ENCODE peak calls at places on chromosome 4, in four cellular contexts. S is cardiac fibroblast, P is ovary, G is fibroblast of pulmonary artery. R is an unnamed sample.

GRCh38 chr4:108377021-108377420 is 208.3 kb upstream of the LEF1 start:
- DNase-seq in G (no peak), S (no peak), P (no peak), R (no peak)

GRCh38 chr4:126057371-126057770 is 742.6 kb downstream of the FAT4 start:
- DNase-seq in P (no peak), S (no peak), G (no peak), R (no peak)

GRCh38 chr4:110361921-110362320 is 114.0 kb upstream of the ENPEP start:
- DNase-seq in G (peak; percentile 53), S (peak; percentile 11), P (no peak), R (no peak)

GRCh38 chr4:101102114-101102752 is 245.1 kb downstream of the PPP3CA start:
- DNase-seq in G (peak; percentile 90), P (peak; percentile 84), S (peak; percentile 92), R (no peak)

GRCh38 chr4:125229596-125230058 is 85.1 kb upstream of the FAT4 start:
- DNase-seq in S (no peak), P (no peak), G (no peak), R (no peak)

GRCh38 chr4:74055498-74055897 is 17.0 kb upstream of the CXCL3 start:
- DNase-seq in G (no peak), P (no peak), S (no peak), R (no peak)

GRCh38 chr4:94889961-94890360 is 132.2 kb downstream of the BMPR1B start:
- DNase-seq in P (no peak), G (peak; percentile 54), S (peak; percentile 90), R (no peak)

GRCh38 chr4:102344520-102344954 is 745 bp downstream of the SLC39A8 start:
- DNase-seq in P (peak; percentile 66), G (peak; percentile 55), S (no peak), R (peak; percentile 79)

GRCh38 chr4:77022581-77023133 is 53.1 kb downstream of the CCNI start:
- DNase-seq in S (peak; percentile 80), G (peak; percentile 72), P (no peak), R (no peak)

GRCh38 chr4:37896206-37896605 is 5.3 kb downstream of the TBC1D1 start:
- DNase-seq in P (no peak), G (no peak), S (no peak), R (no peak)

GRCh38 chr4:55397521-55398321 is 2.0 kb downstream of the TMEM165 start:
- DNase-seq in P (no peak), G (peak; percentile 91), S (peak; percentile 81), R (no peak)

GRCh38 chr4:168871686-168872085 is 138.4 kb downstream of the CBR4 start:
- DNase-seq in P (no peak), G (no peak), S (no peak), R (no peak)

GRCh38 chr4:14701896-14702295 is 300.4 kb upstream of the CPEB2 start:
- DNase-seq in G (no peak), S (peak; percentile 6), P (no peak), R (no peak)

GRCh38 chr4:18077808-18078207 is 56.3 kb upstream of the LCORL start:
- DNase-seq in P (no peak), S (no peak), G (no peak), R (no peak)

GRCh38 chr4:120088507-120088906 is 21.9 kb upstream of the MAD2L1 start:
- DNase-seq in G (no peak), S (no peak), P (no peak), R (no peak)

GRCh38 chr4:122073615-122074014 is 78.5 kb upstream of the BLTP1 start:
- DNase-seq in P (no peak), S (no peak), G (no peak), R (no peak)

GRCh38 chr4:5478116-5478515 is 230.2 kb downstream of the EVC2 start:
- DNase-seq in G (no peak), S (no peak), P (no peak), R (no peak)

GRCh38 chr4:7783560-7783959 is 156.1 kb downstream of the AFAP1 start:
- DNase-seq in G (no peak), P (no peak), S (no peak), R (no peak)

GRCh38 chr4:173929921-173930320 is 353.5 kb downstream of the FBXO8 start:
- DNase-seq in S (no peak), P (no peak), G (no peak), R (no peak)

GRCh38 chr4:168765322-168765721 is 244.7 kb downstream of the CBR4 start:
- DNase-seq in P (no peak), S (no peak), G (no peak), R (no peak)

GRCh38 chr4:8656711-8657380 is 64.3 kb downstream of the CPZ start:
- DNase-seq in G (no peak), S (no peak), P (no peak), R (no peak)

GRCh38 chr4:26069218-26069617 is 155.2 kb downstream of the SMIM20 start:
- DNase-seq in G (peak; percentile 46), S (peak; percentile 36), P (no peak), R (no peak)

GRCh38 chr4:6408263-6408662 is 64.2 kb downstream of the PPP2R2C start:
- DNase-seq in S (no peak), P (no peak), G (no peak), R (peak; percentile 5)

GRCh38 chr4:102858828-102859464 is 9.8 kb upstream of the CISD2 start:
- DNase-seq in G (no peak), P (no peak), S (no peak), R (no peak)

DNA sequence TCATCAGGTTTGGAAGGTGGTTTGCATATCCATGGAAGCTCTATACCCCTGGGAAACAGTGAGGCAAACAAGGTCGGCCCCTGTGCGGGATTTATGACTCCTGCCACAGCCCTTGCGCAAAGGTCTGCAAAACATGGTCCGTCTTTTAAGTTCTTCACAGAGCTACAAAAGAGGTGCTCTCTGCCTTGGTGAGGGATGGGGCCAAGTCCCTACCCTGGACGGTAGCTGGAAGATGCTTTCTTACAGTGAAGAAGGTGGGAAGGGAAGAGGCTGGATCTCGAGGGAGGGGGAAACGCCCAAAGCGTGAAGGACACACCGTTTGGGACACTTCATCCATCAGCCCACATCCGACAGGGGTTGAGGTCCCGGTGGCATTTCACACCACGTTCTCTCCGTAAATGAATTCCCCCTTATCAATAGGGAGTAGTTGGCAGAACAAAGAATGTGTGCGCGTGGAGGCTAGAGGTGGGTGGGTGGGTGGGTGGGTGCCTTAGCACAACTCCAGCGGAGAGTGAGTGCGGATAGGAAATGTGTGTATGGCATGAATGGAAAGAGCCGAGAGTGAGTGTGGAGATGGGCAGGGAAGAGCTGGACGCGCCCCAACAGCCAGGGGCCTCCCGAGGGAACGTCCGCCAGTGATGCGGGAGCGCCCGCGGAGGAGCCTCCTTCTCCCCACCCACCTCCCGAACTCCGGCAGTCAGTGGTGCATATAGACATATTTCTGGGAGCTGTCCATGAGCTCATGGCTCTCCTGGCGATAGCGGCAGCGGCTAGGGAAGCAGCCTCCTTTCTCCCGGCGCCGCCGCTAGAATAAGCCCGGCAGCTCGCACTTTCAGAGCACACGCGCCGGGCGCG is 68.3 kb downstream of the LARP7 start:
- DNase-seq in P (peak; percentile 52), S (peak; percentile 56), G (peak; percentile 61), R (peak; percentile 48)
- H3K4me3 ChIP-seq in P (peak overlapping the region; percentile 43), S (peak overlapping the region; percentile 37), G (peak overlapping the region; percentile 28), R (peak overlapping the region; percentile 23)

GRCh38 chr4:16577177-16577576 is 321.3 kb downstream of the LDB2 start:
- DNase-seq in S (no peak), P (no peak), G (no peak), R (no peak)

GRCh38 chr4:16574981-16575380 is 323.5 kb downstream of the LDB2 start:
- DNase-seq in S (no peak), G (no peak), P (no peak), R (no peak)

GRCh38 chr4:16573744-16574143 is 324.7 kb downstream of the LDB2 start:
- DNase-seq in S (peak; percentile 80), G (peak; percentile 85), P (peak; percentile 71), R (no peak)

GRCh38 chr4:16569790-16570189 is 328.7 kb downstream of the LDB2 start:
- DNase-seq in P (no peak), S (no peak), G (no peak), R (no peak)

DNA sequence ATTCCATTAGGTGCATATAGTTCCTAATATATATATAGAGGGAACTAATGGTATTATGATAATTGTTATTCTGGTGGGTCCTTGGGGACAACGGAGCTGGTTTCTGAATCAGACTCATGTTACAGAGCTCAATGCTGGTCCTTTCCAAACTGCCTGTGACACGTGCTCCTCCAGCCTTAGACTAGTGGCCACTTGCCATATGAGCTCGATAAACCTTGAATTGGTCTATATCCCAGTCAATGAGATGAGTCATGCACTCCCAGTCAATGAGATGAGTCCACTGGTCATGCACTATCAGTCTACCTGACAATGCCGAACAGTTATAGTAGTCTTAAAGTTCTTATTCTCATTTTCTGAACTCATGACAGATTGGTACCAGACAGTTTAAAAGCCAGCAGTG is 325.3 kb downstream of the LDB2 start:
- DNase-seq in P (no peak), G (peak; percentile 40), S (peak; percentile 34), R (no peak)
- TF ChIP-seq CTCF in P (no peak), G (no peak), S (no peak), R (no peak)

DNA sequence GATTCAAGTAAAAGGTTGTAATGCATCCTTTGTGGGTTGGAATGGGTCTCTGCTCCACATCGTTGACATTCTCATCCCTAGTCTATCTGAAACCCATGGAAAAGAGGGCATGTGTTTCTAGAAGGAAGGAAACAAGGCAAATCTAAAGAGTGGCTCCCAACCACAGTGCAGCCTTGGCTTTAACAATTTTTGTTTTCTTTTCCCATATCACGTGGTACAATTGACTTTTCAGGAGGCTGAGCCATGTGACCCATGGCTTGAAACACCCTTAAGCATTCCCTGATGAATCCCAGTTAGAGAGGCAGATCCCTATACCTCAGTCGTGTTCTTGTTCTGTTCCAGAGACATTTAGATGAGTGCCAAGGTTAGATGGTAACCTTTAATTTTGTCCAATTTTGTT is 12.8 kb downstream of the DCUN1D4 start:
- DNase-seq in S (no peak), P (no peak), G (no peak), R (no peak)
- H3K4me3 ChIP-seq in S (no peak overlapping the region), P (no peak overlapping the region), G (no peak overlapping the region), R (no peak overlapping the region)

DNA sequence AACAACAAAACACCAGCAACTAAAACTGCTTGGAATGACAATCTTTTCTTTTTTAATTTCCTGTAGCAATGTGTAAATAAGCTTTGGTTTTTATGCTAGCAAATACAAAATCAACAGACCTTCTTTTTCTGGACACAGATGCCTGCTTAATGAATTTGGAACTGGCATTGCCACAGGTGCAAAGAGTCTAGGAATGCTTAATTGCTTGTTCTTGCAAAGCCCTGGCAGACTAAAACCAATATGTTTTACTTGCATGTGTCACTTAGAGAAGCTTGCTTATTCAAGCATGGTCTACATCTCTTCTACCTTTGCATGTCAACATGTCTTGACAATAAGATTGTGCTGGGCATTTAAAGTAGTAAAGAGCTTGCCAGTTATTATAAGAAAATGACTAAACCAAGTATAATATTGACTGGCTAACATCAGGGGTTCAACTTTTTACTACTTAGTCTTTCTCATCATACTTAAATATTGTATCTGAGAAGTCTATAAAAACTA is 656.7 kb upstream of the NDST4 start:
- DNase-seq in P (no peak), S (no peak), G (no peak), R (no peak)
- TF ChIP-seq CTCF in P (no peak), S (no peak), G (no peak), R (no peak)

GRCh38 chr4:16387448-16387847 is 161.2 kb upstream of the TAPT1 start:
- DNase-seq in S (no peak), G (no peak), P (no peak), R (no peak)

GRCh38 chr4:16391196-16391595 is 164.9 kb upstream of the TAPT1 start:
- DNase-seq in P (no peak), S (no peak), G (no peak), R (no peak)
- H3K4me3 ChIP-seq in P (no peak overlapping the region), S (no peak overlapping the region), G (no peak overlapping the region), R (no peak overlapping the region)

R was measured in Peyer's patch.